ENCODE peak calls at places on chromosome 1, in four cellular contexts. L is GM12878, X is A549, E is HepG2. K is an unnamed sample.
A peak's percentile ranks its signal among the peaks of the same experiment; 100 is the strongest.

GRCh38 chr1:193498088-193498605 is 311.7 kb upstream of the B3GALT2 start:
- ATAC-seq in L (no peak), X (no peak), E (no peak), K (no peak)

GRCh38 chr1:1550591-1551432 is 10.4 kb upstream of the TMEM240 start:
- ATAC-seq in X (peak; percentile 77), L (peak; percentile 73), E (peak; percentile 78), K (peak; percentile 30)

GRCh38 chr1:78491311-78492071 is 717 bp downstream of the PTGFR start:
- ATAC-seq in L (no peak), E (peak; percentile 84), X (peak; percentile 65), K (peak; percentile 63)

GRCh38 chr1:207024202-207025143 is 8.1 kb downstream of the C1orf116 start:
- ATAC-seq in L (no peak), E (no peak), X (no peak), K (no peak)

GRCh38 chr1:174769961-174770549 is 229.7 kb upstream of the CACYBP start:
- ATAC-seq in L (peak; percentile 71), E (no peak), X (peak; percentile 72), K (peak; percentile 34)

GRCh38 chr1:234270103-234270502 is 103.2 kb upstream of the COA6 start:
- ATAC-seq in X (no peak), E (no peak), L (peak; percentile 35), K (no peak)

GRCh38 chr1:60342569-60342968 is 269.0 kb upstream of the C1orf87 start:
- ATAC-seq in X (no peak), L (no peak), E (no peak), K (no peak)

GRCh38 chr1:229092377-229093257 is 178.3 kb upstream of the RAB4A start:
- ATAC-seq in L (no peak), E (no peak), X (no peak), K (no peak)

GRCh38 chr1:94276900-94277581 is 39.7 kb upstream of the ARHGAP29 start:
- ATAC-seq in L (no peak), X (no peak), E (no peak), K (peak; percentile 68)

GRCh38 chr1:216660561-216660960 is 62.7 kb downstream of the ESRRG start:
- ATAC-seq in L (no peak), X (no peak), E (no peak), K (no peak)

GRCh38 chr1:59779949-59780348 is 34.8 kb upstream of the HOOK1 start:
- ATAC-seq in X (peak; percentile 65), L (no peak), E (peak; percentile 65), K (no peak)

GRCh38 chr1:119735217-119735616 is 23.5 kb downstream of the PHGDH start:
- ATAC-seq in X (no peak), L (no peak), E (no peak), K (no peak)

GRCh38 chr1:192879416-192879815 is 70.6 kb downstream of the RGS2 start:
- ATAC-seq in L (no peak), E (peak; percentile 62), X (no peak), K (no peak)

GRCh38 chr1:62144238-62144831 is 50.3 kb upstream of the L1TD1 start:
- ATAC-seq in X (peak; percentile 59), L (peak; percentile 75), E (peak; percentile 66), K (no peak)

GRCh38 chr1:162475539-162476185 is 22.0 kb upstream of the UHMK1 start:
- ATAC-seq in E (no peak), X (no peak), L (no peak), K (no peak)

GRCh38 chr1:81801834-81802531 is 1.2 kb downstream of the ADGRL2 start:
- ATAC-seq in X (peak; percentile 46), L (peak; percentile 38), E (peak; percentile 63), K (peak; percentile 46)

GRCh38 chr1:190000365-190000872 is 477.2 kb downstream of the BRINP3 start:
- ATAC-seq in L (no peak), E (no peak), X (peak; percentile 94), K (no peak)

GRCh38 chr1:236280438-236281285 is 1.1 kb downstream of the ERO1B start:
- ATAC-seq in L (peak; percentile 3), X (no peak), E (peak; percentile 2), K (no peak)

GRCh38 chr1:65719391-65719790 is 73.3 kb upstream of the PDE4B start:
- ATAC-seq in L (no peak), E (no peak), X (no peak), K (no peak)

GRCh38 chr1:182301467-182302198 is 90.0 kb downstream of the GLUL start:
- ATAC-seq in X (no peak), L (peak; percentile 66), E (peak; percentile 94), K (peak; percentile 25)

GRCh38 chr1:115976900-115977480 is 677 bp downstream of the SLC22A15 start:
- ATAC-seq in E (no peak), X (no peak), L (no peak), K (no peak)

GRCh38 chr1:93446837-93447451 is 974 bp upstream of the FNBP1L start:
- ATAC-seq in X (no peak), E (no peak), L (no peak), K (no peak)

GRCh38 chr1:169128565-169128964 is 22.1 kb downstream of the ATP1B1 start:
- ATAC-seq in L (no peak), E (no peak), X (no peak), K (no peak)

GRCh38 chr1:91757760-91758545 is 128.0 kb downstream of the TGFBR3 start:
- ATAC-seq in L (no peak), X (no peak), E (no peak), K (peak; percentile 66)

GRCh38 chr1:18004257-18004656 is 103.3 kb upstream of the IGSF21 start:
- ATAC-seq in L (no peak), E (no peak), X (no peak), K (no peak)

GRCh38 chr1:113088972-113089371 is 16.0 kb downstream of the LRIG2 start:
- ATAC-seq in E (no peak), X (no peak), L (no peak), K (no peak)

GRCh38 chr1:117106478-117106877 is 15.1 kb downstream of the TRIM45 start:
- ATAC-seq in E (no peak), X (no peak), L (no peak), K (no peak)

GRCh38 chr1:182851825-182852224 is 12.7 kb downstream of the DHX9 start:
- ATAC-seq in X (no peak), E (no peak), L (peak; percentile 25), K (no peak)

GRCh38 chr1:22778842-22779520 is 68.3 kb downstream of the EPHB2 start:
- ATAC-seq in L (no peak), E (no peak), X (no peak), K (peak; percentile 21)

GRCh38 chr1:186094170-186094569 is 280.9 kb downstream of the TPR start:
- ATAC-seq in E (no peak), X (no peak), L (no peak), K (no peak)

GRCh38 chr1:206658981-206659273 is 23.6 kb downstream of the DYRK3 start:
- ATAC-seq in X (no peak), L (no peak), E (peak; percentile 18), K (no peak)

GRCh38 chr1:28370220-28371010 is 875 bp downstream of the PHACTR4 start:
- ATAC-seq in E (peak; percentile 25), L (peak; percentile 63), X (peak; percentile 67), K (no peak)

GRCh38 chr1:45979074-45979777 is 153.2 kb downstream of the PIK3R3 start:
- ATAC-seq in L (no peak), E (peak; percentile 76), X (no peak), K (no peak)

GRCh38 chr1:226485192-226485591 is 63.4 kb upstream of the STUM start:
- ATAC-seq in X (peak; percentile 53), E (no peak), L (no peak), K (no peak)

GRCh38 chr1:156281281-156282142 is 1.1 kb downstream of the SMG5 start:
- ATAC-seq in L (peak; percentile 75), E (peak; percentile 14), X (peak; percentile 2), K (no peak)

GRCh38 chr1:19354531-19354981 is 42.4 kb downstream of the SLC66A1 start:
- ATAC-seq in L (no peak), X (no peak), E (no peak), K (no peak)

GRCh38 chr1:19353596-19353995 is 41.5 kb downstream of the SLC66A1 start:
- ATAC-seq in X (no peak), L (no peak), E (no peak), K (no peak)

GRCh38 chr1:19357299-19357698 is 45.2 kb downstream of the SLC66A1 start:
- ATAC-seq in L (no peak), E (no peak), X (no peak), K (no peak)

GRCh38 chr1:19359357-19359756 is 47.2 kb downstream of the SLC66A1 start:
- ATAC-seq in E (no peak), L (no peak), X (no peak), K (no peak)

DNA sequence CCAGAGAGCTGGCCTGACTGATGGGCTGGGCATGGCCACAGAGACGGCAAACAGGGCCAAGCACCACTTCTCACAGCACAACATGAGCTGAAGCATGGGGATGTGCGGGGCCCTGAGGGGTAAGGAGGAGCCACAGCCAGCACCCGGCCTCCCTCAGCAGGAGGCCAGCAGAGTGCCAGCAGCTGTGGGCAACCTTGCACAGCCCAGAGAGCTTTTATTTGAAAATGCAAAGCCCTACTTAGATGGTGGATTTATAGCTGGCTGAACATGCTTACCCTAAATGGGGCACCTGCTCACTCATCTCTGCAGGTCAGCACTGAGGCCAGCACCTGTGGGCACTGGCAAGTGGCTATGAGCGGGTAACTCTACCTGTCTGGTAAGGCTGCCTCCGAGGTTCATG is 44.1 kb downstream of the SLC66A1 start:
- ATAC-seq in E (no peak), L (no peak), X (no peak), K (no peak)
- TF ChIP-seq EP300 in E (no peak), L (no peak), X (no peak), K (no peak)

GRCh38 chr1:33985656-33986055 is 121.8 kb downstream of the HMGB4 start:
- ATAC-seq in L (no peak), X (no peak), E (peak; percentile 51), K (no peak)
- TF ChIP-seq EP300 in L (no peak), X (no peak), E (no peak), K (no peak)

GRCh38 chr1:150578278-150579109 is 916 bp downstream of the MCL1 start:
- ATAC-seq in E (peak; percentile 18), L (peak; percentile 10), X (peak; percentile 39), K (peak; percentile 14)
- TF ChIP-seq EP300 in E (no peak), L (no peak), X (no peak), K (no peak)

GRCh38 chr1:11779715-11780379 is 17.9 kb downstream of the C1orf167 start:
- ATAC-seq in X (no peak), L (no peak), E (no peak), K (peak; percentile 13)

GRCh38 chr1:11777653-11778322 is 15.8 kb downstream of the C1orf167 start:
- ATAC-seq in X (no peak), L (no peak), E (peak; percentile 44), K (no peak)

GRCh38 chr1:11778336-11778735 is 16.3 kb downstream of the C1orf167 start:
- ATAC-seq in X (no peak), E (no peak), L (no peak), K (no peak)

GRCh38 chr1:11780380-11781147 is 18.6 kb downstream of the C1orf167 start:
- ATAC-seq in L (no peak), E (no peak), X (no peak), K (no peak)

GRCh38 chr1:11778844-11779623 is 17.0 kb downstream of the C1orf167 start:
- ATAC-seq in E (no peak), L (no peak), X (no peak), K (no peak)
- TF ChIP-seq EP300 in E (no peak), L (no peak), X (no peak), K (no peak)

DNA sequence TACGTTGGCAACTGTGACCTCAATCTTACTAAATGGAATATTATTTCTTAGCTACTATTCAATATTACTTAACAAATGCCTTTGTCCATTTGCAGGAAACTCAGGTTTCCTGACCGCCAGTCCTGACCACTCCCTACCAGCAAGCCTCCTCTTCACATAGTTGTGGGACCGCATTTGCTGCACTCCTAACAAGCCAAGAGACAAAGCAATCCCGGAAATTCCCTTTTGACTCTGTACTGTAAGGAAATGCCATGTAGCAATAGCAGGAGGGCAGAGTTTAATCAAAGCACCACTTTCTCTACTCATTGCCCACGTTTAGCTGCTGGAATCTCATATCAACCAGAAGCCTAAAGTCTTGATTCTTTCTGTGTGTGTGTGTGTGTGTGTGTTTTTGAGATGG is 28.1 kb upstream of the ACBD6 start:
- ATAC-seq in X (peak; percentile 80), E (peak; percentile 80), L (no peak), K (peak; percentile 68)
- TF ChIP-seq EP300 in X (no peak), E (no peak), L (no peak), K (no peak)